ENCODE peak calls at places on chromosomes 1 and 21, in eight cellular contexts. K, O, M, I, X, E, A and Z are unnamed samples.

GRCh38 chr1:82226198-82226505 is 425.4 kb downstream of the ADGRL2 start:
- DNase-seq in M (no peak), A (no peak), E (peak), I (peak), K (no peak), O (no peak), X (peak), Z (no peak)

GRCh38 chr1:116504308-116505156 is 66.3 kb downstream of the CD58 start:
- DNase-seq in M (peak), K (no peak), A (no peak), O (peak), I (peak), E (peak), X (peak), Z (peak)

GRCh38 chr1:86758570-86758969 is 54.2 kb downstream of the SH3GLB1 start:
- DNase-seq in K (no peak), E (no peak), O (no peak), M (no peak), X (no peak), I (no peak), A (no peak), Z (no peak)

GRCh38 chr1:1127551-1128451 is 11.9 kb upstream of the C1orf159 start:
- DNase-seq in X (no peak), M (no peak), A (no peak), E (no peak), I (no peak), K (no peak), O (no peak), Z (no peak)

GRCh38 chr1:182032251-182032650 is 29.3 kb downstream of the ZNF648 start:
- DNase-seq in O (no peak), I (no peak), E (peak), A (no peak), K (no peak), X (peak), M (no peak), Z (no peak)

GRCh38 chr1:215082532-215083407 is at the start of gene KCNK2:
- DNase-seq in I (peak), A (no peak), M (no peak), K (peak), X (no peak), E (peak), O (no peak), Z (peak)

GRCh38 chr1:1123581-1124507 is 8.0 kb upstream of the C1orf159 start:
- DNase-seq in A (no peak), I (peak), O (no peak), E (peak), X (no peak), M (peak), K (no peak), Z (peak)

GRCh38 chr21:33424214-33424613 is 21.0 kb downstream of the IFNGR2 start:
- DNase-seq in O (no peak), E (no peak), X (no peak), M (no peak), A (no peak), K (no peak), I (no peak), Z (peak)

GRCh38 chr21:36207577-36208320 is 51.1 kb downstream of the DOP1B start:
- DNase-seq in I (no peak), X (peak), M (peak), A (no peak), K (no peak), E (peak), O (no peak), Z (no peak)

GRCh38 chr1:197614916-197615692 is 160.2 kb downstream of the DENND1B start:
- DNase-seq in E (peak), O (peak), A (no peak), M (peak), I (peak), K (peak), X (peak), Z (no peak)

GRCh38 chr1:3712573-3713535 is 39.4 kb upstream of the CCDC27 start:
- DNase-seq in O (no peak), A (no peak), E (no peak), M (no peak), I (no peak), K (no peak), X (no peak), Z (no peak)